ENCODE peak calls at places on chromosomes 4 and X, in five cellular contexts. P is astrocyte of the cerebellum; Z is body of pancreas; X is CD8-positive, alpha-beta memory T cell; U is neural progenitor cell. K is an unnamed sample.

GRCh38 chr4:145840162-145840768 is 98.4 kb downstream of the ZNF827 start:
- DNase-seq in P (peak; percentile 28), Z (no peak), X (peak; percentile 8), U (no peak), K (peak; percentile 93)

GRCh38 chr4:41692717-41693345 is 55.7 kb downstream of the PHOX2B start:
- DNase-seq in P (peak; percentile 34), Z (peak; percentile 62), X (peak; percentile 1), U (peak; percentile 79), K (peak; percentile 86)

GRCh38 chrX:109793191-109793590 is 60.1 kb upstream of the ACSL4 start:
- DNase-seq in P (no peak), Z (no peak), X (no peak), U (no peak), K (no peak)

GRCh38 chrX:132983496-132983895 is 25.1 kb upstream of the HS6ST2 start:
- DNase-seq in P (no peak), Z (no peak), X (no peak), U (no peak), K (no peak)

GRCh38 chr4:110636677-110637407 is 14.0 kb upstream of the PITX2 start:
- DNase-seq in P (no peak), Z (no peak), X (no peak), U (peak; percentile 85), K (no peak)

GRCh38 chr4:78137538-78137937 is 80.4 kb downstream of the FRAS1 start:
- DNase-seq in P (no peak), Z (no peak), X (no peak), U (no peak), K (no peak)

GRCh38 chrX:15956684-15957083 is 102.1 kb upstream of the AP1S2 start:
- DNase-seq in P (no peak), Z (no peak), X (no peak), U (peak; percentile 93), K (no peak)

GRCh38 chrX:40952855-40953254 is 132.4 kb upstream of the USP9X start:
- DNase-seq in P (no peak), Z (no peak), X (no peak), U (no peak), K (no peak)

GRCh38 chr4:21307709-21308108 is 607.5 kb downstream of the PACRGL start:
- DNase-seq in P (no peak), Z (no peak), X (no peak), U (no peak), K (no peak)

GRCh38 chr4:5045099-5045498 is 6.2 kb upstream of the STK32B start:
- DNase-seq in P (peak; percentile 18), Z (no peak), X (no peak), U (no peak), K (no peak)
- H3K4me3 ChIP-seq in P (no peak overlapping the region), Z (no peak overlapping the region), X (no peak overlapping the region), U (no peak overlapping the region), K (no peak overlapping the region)

DNA sequence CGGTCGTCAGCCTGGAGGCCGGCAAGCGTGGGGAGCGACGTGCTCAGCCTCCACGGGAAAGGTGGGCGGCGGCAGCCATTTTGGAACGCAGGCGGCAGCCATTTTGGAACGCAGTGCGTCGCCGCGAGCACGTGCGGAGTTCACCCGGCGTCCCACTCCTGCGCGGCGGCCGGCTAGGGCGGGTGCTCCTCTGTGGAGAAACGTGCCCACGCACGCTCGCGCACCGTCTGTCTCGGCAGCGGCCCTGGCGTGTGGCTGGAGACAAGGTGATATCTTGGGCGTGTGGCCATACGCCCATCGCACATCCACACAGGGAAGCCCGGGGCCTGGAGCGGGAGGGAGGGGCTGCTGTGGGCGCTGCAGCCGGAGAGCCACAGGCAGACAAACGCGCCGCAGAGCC is 21.1 kb downstream of the CPLX1 start:
- DNase-seq in P (no peak), Z (no peak), X (no peak), U (no peak), K (no peak)
- H3K4me3 ChIP-seq in P (no peak overlapping the region), Z (no peak overlapping the region), X (no peak overlapping the region), U (no peak overlapping the region), K (no peak overlapping the region)

GRCh38 chrX:27863813-27864212 is 56.0 kb downstream of the MAGEB10 start:
- DNase-seq in P (no peak), Z (no peak), X (no peak), U (peak; percentile 21), K (no peak)
- H3K4me3 ChIP-seq in P (peak overlapping the region; percentile 4), Z (no peak overlapping the region), X (no peak overlapping the region), U (no peak overlapping the region), K (no peak overlapping the region)

GRCh38 chr4:8391972-8392371 is 48.6 kb downstream of the ACOX3 start:
- DNase-seq in P (peak; percentile 58), Z (peak; percentile 24), X (no peak), U (no peak), K (peak; percentile 72)
- H3K4me3 ChIP-seq in P (no peak overlapping the region), Z (no peak overlapping the region), X (no peak overlapping the region), U (no peak overlapping the region), K (no peak overlapping the region)

DNA sequence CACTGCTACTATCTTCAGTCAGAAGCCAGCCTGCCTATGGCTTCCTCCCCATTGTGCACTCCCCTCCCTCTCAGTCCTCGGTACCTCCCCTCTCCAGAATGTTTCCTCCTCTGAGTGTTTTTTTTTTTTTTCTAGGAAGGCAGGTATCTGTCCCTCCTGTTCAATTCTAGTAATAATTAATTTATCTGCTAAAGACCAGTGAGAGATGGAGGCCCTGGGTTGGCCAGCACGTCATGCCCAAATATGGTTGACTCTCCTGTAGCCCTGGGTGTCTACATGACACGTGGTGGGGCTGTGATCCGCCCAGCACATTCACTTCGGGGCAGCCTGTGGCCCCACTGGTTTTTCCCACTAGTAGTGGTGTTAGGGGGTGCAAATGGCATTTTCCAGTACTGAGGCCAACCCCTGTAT is 1.8 kb downstream of the FLNA start:
- DNase-seq in P (no peak), Z (no peak), X (peak; percentile 49), U (no peak), K (peak; percentile 56)
- H3K4me3 ChIP-seq in P (peak overlapping the region; percentile 76), Z (no peak overlapping the region), X (no peak overlapping the region), U (no peak overlapping the region), K (no peak overlapping the region)

GRCh38 chr4:67576538-67576937 is 18.0 kb downstream of the STAP1 start:
- DNase-seq in P (no peak), Z (no peak), X (no peak), U (no peak), K (no peak)

GRCh38 chr4:67575232-67575888 is 16.8 kb downstream of the STAP1 start:
- DNase-seq in P (no peak), Z (peak; percentile 41), X (no peak), U (no peak), K (peak; percentile 90)

GRCh38 chr4:67571975-67572374 is 13.4 kb downstream of the STAP1 start:
- DNase-seq in P (no peak), Z (no peak), X (no peak), U (no peak), K (peak; percentile 63)

GRCh38 chr4:67573193-67573592 is 14.7 kb downstream of the STAP1 start:
- DNase-seq in P (no peak), Z (no peak), X (no peak), U (no peak), K (no peak)

GRCh38 chr4:67575889-67576329 is 17.4 kb downstream of the STAP1 start:
- DNase-seq in P (no peak), Z (no peak), X (no peak), U (no peak), K (no peak)
- H3K4me3 ChIP-seq in P (no peak overlapping the region), Z (no peak overlapping the region), X (peak overlapping the region; percentile 32), U (no peak overlapping the region), K (peak overlapping the region; percentile 59)

GRCh38 chr4:186623546-186623945 is 68.2 kb upstream of the MTNR1A start:
- DNase-seq in P (no peak), Z (no peak), X (no peak), U (no peak), K (no peak)

GRCh38 chr4:186622788-186623464 is 67.6 kb upstream of the MTNR1A start:
- DNase-seq in P (no peak), Z (no peak), X (no peak), U (no peak), K (no peak)

GRCh38 chr4:186624951-186625350 is 69.6 kb upstream of the MTNR1A start:
- DNase-seq in P (peak; percentile 33), Z (no peak), X (no peak), U (peak; percentile 50), K (no peak)

GRCh38 chr4:186617921-186618320 is 62.6 kb upstream of the MTNR1A start:
- DNase-seq in P (no peak), Z (no peak), X (no peak), U (no peak), K (no peak)

DNA sequence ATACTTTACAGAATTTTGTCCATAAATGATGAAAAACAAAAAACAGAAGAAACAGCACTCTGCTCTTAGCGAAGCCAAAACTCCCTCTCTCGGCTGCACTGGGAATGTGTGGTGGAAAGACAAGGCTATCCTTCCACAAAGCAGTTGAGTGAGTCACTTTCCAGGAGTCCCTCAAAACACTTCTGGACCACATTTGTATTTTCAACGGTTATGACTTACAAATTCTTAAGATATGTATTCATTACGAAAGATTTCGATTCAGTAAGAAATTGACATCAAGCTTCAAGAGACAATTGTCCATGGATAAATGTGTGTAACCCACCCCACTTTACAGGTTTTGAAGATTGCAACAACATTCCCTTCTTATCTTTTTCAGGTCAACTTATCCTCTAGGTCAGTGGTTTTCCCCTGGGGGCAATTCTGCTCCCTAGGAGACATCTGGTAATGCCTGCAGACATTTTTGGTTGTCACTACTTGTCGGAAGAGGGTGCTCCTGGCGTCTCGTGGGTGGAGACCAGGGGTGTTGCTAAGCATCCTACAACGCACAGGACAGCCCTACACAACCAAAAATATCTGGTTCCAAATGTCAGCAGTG is 66.7 kb upstream of the MTNR1A start:
- DNase-seq in P (peak; percentile 84), Z (no peak), X (no peak), U (no peak), K (no peak)
- H3K4me3 ChIP-seq in P (no peak overlapping the region), Z (no peak overlapping the region), X (no peak overlapping the region), U (no peak overlapping the region), K (no peak overlapping the region)

DNA sequence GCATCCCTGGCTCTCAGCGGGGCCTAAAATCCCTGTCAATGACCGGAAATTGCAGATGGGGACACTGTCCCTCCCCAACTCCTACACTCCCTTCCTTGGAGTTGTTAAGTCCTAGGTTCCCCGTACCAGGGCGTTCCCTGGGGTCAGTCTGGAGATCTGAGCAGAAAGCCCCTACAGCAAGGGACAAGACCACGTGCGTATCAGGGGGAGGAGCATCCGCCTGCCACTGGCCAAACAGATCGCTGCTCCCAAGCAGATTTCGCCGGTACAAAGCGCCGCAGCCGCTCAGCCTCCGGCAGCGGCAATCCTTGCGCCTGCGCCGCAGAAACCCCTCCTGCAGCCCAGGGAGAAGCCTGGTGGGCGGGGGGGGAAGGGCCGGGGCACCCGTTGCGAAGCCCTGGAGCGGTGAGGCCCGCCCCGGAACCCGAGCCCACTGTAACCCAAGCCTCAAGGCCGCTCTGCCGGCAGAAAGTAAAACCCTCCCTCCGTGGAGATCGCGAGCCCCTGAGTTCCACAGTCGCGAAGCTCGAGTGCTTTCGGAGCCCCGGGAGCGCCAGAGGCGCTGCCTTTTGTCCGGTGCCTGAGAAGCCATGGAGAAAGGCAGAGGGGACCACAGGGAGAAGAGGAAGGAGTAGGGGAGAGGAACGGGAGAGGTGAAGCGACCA is 2.7 kb downstream of the CRMP1 start:
- DNase-seq in P (no peak), Z (peak; percentile 43), X (no peak), U (peak; percentile 96), K (no peak)
- H3K4me3 ChIP-seq in P (no peak overlapping the region), Z (no peak overlapping the region), X (no peak overlapping the region), U (peak overlapping the region; percentile 51), K (no peak overlapping the region)